ENCODE peak calls at places on chromosome 11, in ten cellular contexts. P is Ammon's horn; J is pancreas; L is stimulated activated CD8-positive, alpha-beta memory T cell treated with anti-CD3 and anti-CD28 coated beads, Interleukin-4, amount 100 ng/mL, for 1 hour; Y is RWPE2; M is GF-D8; H is CD4-positive, CD25-positive, alpha-beta regulatory T cell; X is NCI-H2107; D is effector CD8-positive, alpha-beta T cell; U is coronary artery. T is an unnamed sample.
A peak's percentile ranks its signal among the peaks of the same experiment; 100 is the strongest.

GRCh38 chr11:32052218-32052617 is 38.7 kb upstream of the RCN1 start:
- DNase-seq in P (peak; percentile 81), J (peak; percentile 64), L (peak; percentile 6), Y (no peak), M (no peak), H (peak; percentile 9), X (peak; percentile 10), D (peak; percentile 18), U (peak; percentile 76), T (no peak)

GRCh38 chr11:102457865-102458264 is 5.3 kb upstream of the TMEM123 start:
- DNase-seq in P (no peak), J (no peak), L (no peak), Y (no peak), M (no peak), H (no peak), X (no peak), D (no peak), U (no peak), T (no peak)

GRCh38 chr11:92376146-92376599 is 151.6 kb downstream of the FAT3 start:
- DNase-seq in P (peak; percentile 21), J (no peak), L (no peak), Y (no peak), M (no peak), H (no peak), X (no peak), D (no peak), U (no peak), T (no peak)

GRCh38 chr11:130623909-130624668 is 175.6 kb downstream of the ADAMTS15 start:
- DNase-seq in P (no peak), J (no peak), L (no peak), Y (no peak), M (no peak), H (no peak), X (no peak), D (no peak), U (peak; percentile 73), T (no peak)

GRCh38 chr11:121553367-121553766 is 100.6 kb upstream of the SORL1-AS1 start:
- DNase-seq in P (peak; percentile 65), J (no peak), L (no peak), Y (no peak), M (no peak), H (no peak), X (no peak), D (no peak), U (no peak), T (no peak)

GRCh38 chr11:87966744-87967143 is 208.5 kb downstream of the RAB38 start:
- DNase-seq in P (no peak), J (no peak), L (no peak), Y (no peak), M (no peak), H (no peak), X (no peak), D (no peak), U (no peak), T (no peak)

GRCh38 chr11:120563698-120564572 is 52.4 kb downstream of the GRIK4 start:
- DNase-seq in P (peak; percentile 92), J (no peak), L (no peak), Y (no peak), M (no peak), H (no peak), X (peak; percentile 17), D (no peak), U (no peak), T (no peak)

GRCh38 chr11:69209936-69210659 is 54.4 kb downstream of the SMIM38 start:
- DNase-seq in P (no peak), J (peak; percentile 45), L (no peak), Y (peak; percentile 29), M (no peak), H (no peak), X (no peak), D (no peak), U (peak; percentile 64), T (no peak)

GRCh38 chr11:45609902-45610301 is 55.5 kb downstream of the CHST1 start:
- DNase-seq in P (no peak), J (no peak), L (no peak), Y (no peak), M (no peak), H (no peak), X (no peak), D (no peak), U (peak; percentile 28), T (no peak)

T was measured in GM04504.